ENCODE peak calls at places on chromosomes 7 and 10, in nine cellular contexts. One of them, this sample, is unnamed.

GRCh38 chr7:78473902-78474301 is 675.3 kb downstream of the PHTF2 start:
- DNase-seq in dorsolateral prefrontal cortex: no peak
- DNase-seq in lower lobe of right lung: no peak
- DNase-seq in Panc1: no peak
- DNase-seq in cardiac muscle cell: no peak
- DNase-seq in IMR-90: no peak
- DNase-seq in psoas muscle: no peak
- DNase-seq in spleen: no peak
- DNase-seq in ascending aorta: no peak
- DNase-seq in this sample: no peak

GRCh38 chr7:52026140-52026539 is 709.5 kb upstream of the COBL start:
- DNase-seq in dorsolateral prefrontal cortex: no peak
- DNase-seq in lower lobe of right lung: no peak
- DNase-seq in Panc1: no peak
- DNase-seq in cardiac muscle cell: no peak
- DNase-seq in IMR-90: no peak
- DNase-seq in psoas muscle: no peak
- DNase-seq in spleen: no peak
- DNase-seq in ascending aorta: no peak
- DNase-seq in this sample: no peak

GRCh38 chr7:21902240-21902639 is 43.5 kb downstream of the CDCA7L start:
- DNase-seq in dorsolateral prefrontal cortex: no peak
- DNase-seq in lower lobe of right lung: no peak
- DNase-seq in Panc1: no peak
- DNase-seq in cardiac muscle cell: peak
- DNase-seq in IMR-90: peak
- DNase-seq in psoas muscle: no peak
- DNase-seq in spleen: no peak
- DNase-seq in ascending aorta: no peak
- DNase-seq in this sample: peak

GRCh38 chr7:78402096-78402495 is 603.5 kb downstream of the PHTF2 start:
- DNase-seq in dorsolateral prefrontal cortex: no peak
- DNase-seq in lower lobe of right lung: no peak
- DNase-seq in Panc1: no peak
- DNase-seq in cardiac muscle cell: no peak
- DNase-seq in IMR-90: no peak
- DNase-seq in psoas muscle: no peak
- DNase-seq in spleen: no peak
- DNase-seq in ascending aorta: no peak
- DNase-seq in this sample: no peak

GRCh38 chr10:5639066-5639465 is 27.3 kb downstream of the ASB13 start:
- DNase-seq in dorsolateral prefrontal cortex: no peak
- DNase-seq in lower lobe of right lung: peak
- DNase-seq in Panc1: no peak
- DNase-seq in cardiac muscle cell: no peak
- DNase-seq in IMR-90: no peak
- DNase-seq in psoas muscle: no peak
- DNase-seq in spleen: peak
- DNase-seq in ascending aorta: no peak
- DNase-seq in this sample: no peak

GRCh38 chr10:47166405-47166777 is 133.6 kb upstream of the GDF10 start:
- DNase-seq in dorsolateral prefrontal cortex: no peak
- DNase-seq in lower lobe of right lung: no peak
- DNase-seq in Panc1: no peak
- DNase-seq in cardiac muscle cell: peak
- DNase-seq in IMR-90: no peak
- DNase-seq in psoas muscle: peak
- DNase-seq in spleen: peak
- DNase-seq in ascending aorta: no peak
- DNase-seq in this sample: no peak

GRCh38 chr10:117240105-117240729 is 697 bp upstream of the SLC18A2 start:
- DNase-seq in dorsolateral prefrontal cortex: no peak
- DNase-seq in lower lobe of right lung: no peak
- DNase-seq in Panc1: no peak
- DNase-seq in cardiac muscle cell: no peak
- DNase-seq in IMR-90: no peak
- DNase-seq in psoas muscle: no peak
- DNase-seq in spleen: no peak
- DNase-seq in ascending aorta: no peak
- DNase-seq in this sample: no peak

GRCh38 chr7:7176421-7177043 is 5.8 kb upstream of the C1GALT1 start:
- DNase-seq in dorsolateral prefrontal cortex: no peak
- DNase-seq in lower lobe of right lung: no peak
- DNase-seq in Panc1: peak
- DNase-seq in cardiac muscle cell: peak
- DNase-seq in IMR-90: peak
- DNase-seq in psoas muscle: no peak
- DNase-seq in spleen: no peak
- DNase-seq in ascending aorta: no peak
- DNase-seq in this sample: peak

DNA sequence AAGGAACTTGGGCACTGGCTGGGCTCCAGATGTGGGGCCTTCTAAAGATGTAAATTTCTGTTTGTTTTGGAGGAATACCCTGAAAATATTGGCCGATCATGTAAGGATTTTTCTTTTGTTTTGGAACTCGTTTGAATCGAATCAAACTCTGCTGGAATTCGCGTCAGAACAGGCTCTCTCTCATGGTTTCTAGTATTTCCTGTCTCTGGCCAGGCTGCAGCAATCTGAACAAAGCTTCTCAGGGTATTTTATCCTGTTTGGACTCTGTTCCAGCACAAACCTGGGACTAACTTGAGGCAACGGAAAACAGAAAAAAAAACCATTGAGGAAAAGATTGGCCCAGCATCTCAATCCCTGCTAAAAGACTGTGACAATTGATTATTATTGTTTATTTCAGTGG is 340.8 kb upstream of the NRP1 start:
- DNase-seq in dorsolateral prefrontal cortex: no peak
- DNase-seq in lower lobe of right lung: no peak
- DNase-seq in Panc1: no peak
- DNase-seq in cardiac muscle cell: peak
- DNase-seq in IMR-90: no peak
- DNase-seq in psoas muscle: no peak
- DNase-seq in spleen: no peak
- DNase-seq in ascending aorta: no peak
- DNase-seq in this sample: no peak
- H3K4me3 ChIP-seq in dorsolateral prefrontal cortex: no peak
- H3K4me3 ChIP-seq in lower lobe of right lung: peak
- H3K4me3 ChIP-seq in Panc1: no peak
- H3K4me3 ChIP-seq in cardiac muscle cell: no peak
- H3K4me3 ChIP-seq in IMR-90: no peak
- H3K4me3 ChIP-seq in psoas muscle: no peak
- H3K4me3 ChIP-seq in spleen: no peak
- H3K4me3 ChIP-seq in ascending aorta: peak
- H3K4me3 ChIP-seq in this sample: peak

GRCh38 chr10:21989453-21990154 is 13.9 kb downstream of the DNAJC1 start:
- DNase-seq in dorsolateral prefrontal cortex: peak
- DNase-seq in lower lobe of right lung: peak
- DNase-seq in Panc1: no peak
- DNase-seq in cardiac muscle cell: peak
- DNase-seq in IMR-90: peak
- DNase-seq in psoas muscle: peak
- DNase-seq in spleen: no peak
- DNase-seq in ascending aorta: no peak
- DNase-seq in this sample: peak
- TF ChIP-seq CTCF in dorsolateral prefrontal cortex: no peak
- TF ChIP-seq CTCF in lower lobe of right lung: peak
- TF ChIP-seq CTCF in Panc1: peak
- TF ChIP-seq CTCF in cardiac muscle cell: peak
- TF ChIP-seq CTCF in IMR-90: peak
- TF ChIP-seq CTCF in psoas muscle: peak
- TF ChIP-seq CTCF in spleen: peak
- TF ChIP-seq CTCF in ascending aorta: peak
- TF ChIP-seq CTCF in this sample: no peak

GRCh38 chr7:50781894-50782293 is 802 bp downstream of the GRB10 start:
- DNase-seq in dorsolateral prefrontal cortex: no peak
- DNase-seq in lower lobe of right lung: no peak
- DNase-seq in Panc1: no peak
- DNase-seq in cardiac muscle cell: no peak
- DNase-seq in IMR-90: no peak
- DNase-seq in psoas muscle: no peak
- DNase-seq in spleen: no peak
- DNase-seq in ascending aorta: no peak
- DNase-seq in this sample: no peak
- H3K4me3 ChIP-seq in dorsolateral prefrontal cortex: peak
- H3K4me3 ChIP-seq in lower lobe of right lung: peak
- H3K4me3 ChIP-seq in Panc1: peak
- H3K4me3 ChIP-seq in cardiac muscle cell: peak
- H3K4me3 ChIP-seq in IMR-90: no peak
- H3K4me3 ChIP-seq in psoas muscle: peak
- H3K4me3 ChIP-seq in spleen: peak
- H3K4me3 ChIP-seq in ascending aorta: peak
- H3K4me3 ChIP-seq in this sample: no peak

DNA sequence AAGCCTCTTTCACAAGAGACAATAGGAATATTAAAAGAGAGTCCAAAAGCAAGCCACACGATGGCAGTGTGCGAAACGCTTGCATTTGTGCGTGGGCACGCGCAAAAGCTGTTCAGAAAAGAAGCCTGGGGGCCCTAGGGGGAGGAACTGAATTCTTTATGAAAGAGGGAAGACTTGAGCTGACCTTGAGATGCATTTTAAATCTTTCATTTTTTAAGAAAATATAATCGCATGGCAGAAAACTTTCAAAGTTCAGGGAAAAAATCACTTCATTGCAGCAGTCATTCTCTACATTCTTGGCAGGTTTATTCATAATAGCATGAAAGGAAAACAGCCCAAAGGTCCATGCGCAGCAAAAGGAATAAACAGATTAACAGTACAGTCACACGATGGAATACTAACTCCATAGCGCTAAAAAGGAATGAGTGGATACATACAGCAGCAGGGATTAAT is 206.5 kb upstream of the PRKCQ start:
- DNase-seq in dorsolateral prefrontal cortex: peak
- DNase-seq in lower lobe of right lung: no peak
- DNase-seq in Panc1: no peak
- DNase-seq in cardiac muscle cell: peak
- DNase-seq in IMR-90: peak
- DNase-seq in psoas muscle: no peak
- DNase-seq in spleen: no peak
- DNase-seq in ascending aorta: no peak
- DNase-seq in this sample: peak
- TF ChIP-seq CTCF in dorsolateral prefrontal cortex: peak
- TF ChIP-seq CTCF in lower lobe of right lung: peak
- TF ChIP-seq CTCF in Panc1: peak
- TF ChIP-seq CTCF in cardiac muscle cell: peak
- TF ChIP-seq CTCF in IMR-90: peak
- TF ChIP-seq CTCF in psoas muscle: peak
- TF ChIP-seq CTCF in spleen: no peak
- TF ChIP-seq CTCF in ascending aorta: no peak
- TF ChIP-seq CTCF in this sample: peak

GRCh38 chr7:90119178-90119971 is 34.9 kb upstream of the STEAP1 start:
- DNase-seq in dorsolateral prefrontal cortex: peak
- DNase-seq in lower lobe of right lung: peak
- DNase-seq in Panc1: no peak
- DNase-seq in cardiac muscle cell: peak
- DNase-seq in IMR-90: peak
- DNase-seq in psoas muscle: peak
- DNase-seq in spleen: peak
- DNase-seq in ascending aorta: no peak
- DNase-seq in this sample: peak
- H3K4me3 ChIP-seq in dorsolateral prefrontal cortex: peak
- H3K4me3 ChIP-seq in lower lobe of right lung: peak
- H3K4me3 ChIP-seq in Panc1: peak
- H3K4me3 ChIP-seq in cardiac muscle cell: peak
- H3K4me3 ChIP-seq in IMR-90: peak
- H3K4me3 ChIP-seq in psoas muscle: peak
- H3K4me3 ChIP-seq in spleen: peak
- H3K4me3 ChIP-seq in ascending aorta: peak
- H3K4me3 ChIP-seq in this sample: peak